ENCODE peak calls at places on chromosomes 4 and X, in ten cellular contexts. U, C, V, A, M, I, D, J, H and O are unnamed samples.

GRCh38 chr4:57355066-57355465 is 244.9 kb upstream of the IGFBP7 start:
- DNase-seq in U (no peak), C (no peak), V (no peak), A (no peak), M (no peak), I (no peak), D (no peak), J (no peak), H (no peak), O (peak; percentile 8)

GRCh38 chr4:156321203-156321602 is 367.5 kb upstream of the CTSO start:
- DNase-seq in U (peak; percentile 87), C (peak; percentile 92), V (no peak), A (no peak), M (peak; percentile 64), I (no peak), D (no peak), J (no peak), H (no peak), O (peak; percentile 89)

GRCh38 chrX:82230013-82230412 is 1028.1 kb downstream of the SH3BGRL start:
- DNase-seq in U (no peak), C (no peak), V (no peak), A (no peak), M (no peak), I (no peak), D (no peak), J (no peak), H (no peak), O (no peak)

GRCh38 chr4:153684182-153685073 is at the start of gene TLR2:
- DNase-seq in U (peak; percentile 9), C (peak; percentile 16), V (peak; percentile 73), A (peak; percentile 78), M (no peak), I (peak; percentile 69), D (peak; percentile 59), J (peak; percentile 99), H (no peak), O (peak; percentile 65)

GRCh38 chr4:133150643-133151300 is 1.7 kb downstream of the PCDH10 start:
- DNase-seq in U (peak; percentile 39), C (no peak), V (no peak), A (peak; percentile 55), M (no peak), I (no peak), D (no peak), J (peak; percentile 71), H (no peak), O (peak; percentile 23)

GRCh38 chr4:81166431-81166830 is 48.6 kb downstream of the PRKG2 start:
- DNase-seq in U (no peak), C (peak; percentile 69), V (no peak), A (no peak), M (no peak), I (no peak), D (no peak), J (no peak), H (no peak), O (no peak)

GRCh38 chrX:17596051-17596450 is 141.2 kb upstream of the SCML1 start:
- DNase-seq in U (no peak), C (peak; percentile 18), V (no peak), A (no peak), M (no peak), I (no peak), D (no peak), J (no peak), H (no peak), O (peak; percentile 52)

GRCh38 chr4:66097271-66097670 is 427.0 kb upstream of the EPHA5 start:
- DNase-seq in U (no peak), C (no peak), V (no peak), A (no peak), M (no peak), I (no peak), D (no peak), J (no peak), H (no peak), O (peak; percentile 2)

GRCh38 chr4:163680390-163681098 is 186.1 kb downstream of the TMA16 start:
- DNase-seq in U (no peak), C (no peak), V (no peak), A (no peak), M (no peak), I (no peak), D (no peak), J (no peak), H (no peak), O (no peak)

GRCh38 chr4:163679189-163679588 is 184.7 kb downstream of the TMA16 start:
- DNase-seq in U (no peak), C (peak; percentile 39), V (no peak), A (peak; percentile 18), M (no peak), I (no peak), D (no peak), J (no peak), H (no peak), O (peak; percentile 48)

DNA sequence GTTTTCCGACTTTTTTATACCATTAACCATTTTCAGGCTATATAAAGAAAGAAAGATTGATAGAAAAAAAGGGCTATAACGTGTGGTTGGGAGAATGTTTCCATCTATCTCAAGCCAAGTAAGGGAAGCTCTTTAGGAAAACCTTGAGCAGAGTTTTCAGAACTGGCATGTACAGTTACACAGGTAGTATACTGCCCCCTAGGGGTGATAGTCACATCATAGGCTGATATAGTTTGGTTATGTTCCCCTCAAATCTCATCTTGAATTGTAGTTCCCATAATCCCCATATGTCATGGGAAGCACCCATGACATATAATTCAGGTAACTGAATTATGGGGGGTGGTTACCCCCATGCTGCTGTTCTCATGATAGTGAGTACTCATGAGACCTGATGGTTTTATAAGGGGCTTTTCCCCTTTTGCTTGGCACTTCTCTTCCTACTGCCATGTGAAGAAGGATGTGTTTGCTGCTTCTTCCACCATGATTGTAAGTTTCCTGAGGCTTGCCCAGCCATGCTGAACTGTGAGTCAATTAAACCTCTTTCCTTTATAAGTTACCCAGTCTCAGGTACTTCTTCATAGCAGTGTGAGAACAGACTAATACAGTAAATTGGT is 186.8 kb downstream of the TMA16 start:
- DNase-seq in U (peak; percentile 24), C (peak; percentile 62), V (no peak), A (peak; percentile 78), M (no peak), I (peak; percentile 65), D (peak; percentile 22), J (no peak), H (no peak), O (peak; percentile 42)
- TF ChIP-seq CTCF in U (peak; percentile 26), C (peak; percentile 70), V (peak; percentile 49), A (peak; percentile 79), M (peak; percentile 54), I (no peak), D (no peak), J (peak; percentile 54), H (peak; percentile 23), O (peak; percentile 46)

GRCh38 chr4:182564966-182565365 is 321.8 kb downstream of the TENM3 start:
- DNase-seq in U (no peak), C (no peak), V (no peak), A (no peak), M (no peak), I (no peak), D (no peak), J (no peak), H (no peak), O (no peak)

GRCh38 chr4:182556576-182556975 is 313.4 kb downstream of the TENM3 start:
- DNase-seq in U (no peak), C (no peak), V (no peak), A (no peak), M (peak; percentile 38), I (no peak), D (no peak), J (no peak), H (no peak), O (no peak)

GRCh38 chr4:182562350-182562749 is 319.1 kb downstream of the TENM3 start:
- DNase-seq in U (no peak), C (no peak), V (no peak), A (no peak), M (no peak), I (no peak), D (no peak), J (no peak), H (no peak), O (no peak)

GRCh38 chr4:182555997-182556418 is 312.8 kb downstream of the TENM3 start:
- DNase-seq in U (peak; percentile 84), C (peak; percentile 73), V (no peak), A (peak; percentile 75), M (peak; percentile 85), I (no peak), D (peak; percentile 16), J (no peak), H (peak; percentile 20), O (peak; percentile 79)

DNA sequence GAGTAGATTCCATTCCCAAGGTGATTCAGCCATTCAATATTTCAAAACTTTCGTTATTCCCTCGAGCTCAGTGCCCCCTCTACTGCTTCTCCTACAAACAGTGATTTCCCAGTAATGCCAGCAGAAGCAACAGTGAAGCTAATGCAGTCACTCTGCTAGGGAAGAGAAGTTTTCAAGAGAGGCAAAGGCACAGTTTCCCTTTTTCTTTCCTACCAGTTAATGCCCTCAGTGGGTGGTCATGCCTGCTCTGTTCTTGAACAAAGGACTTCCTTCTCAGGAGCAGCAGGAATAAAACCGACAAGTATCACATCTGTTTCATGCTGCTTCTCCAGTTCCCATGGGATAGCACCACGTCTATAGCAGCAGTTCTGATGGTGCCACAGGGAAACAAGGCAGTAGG is 317.2 kb downstream of the TENM3 start:
- DNase-seq in U (no peak), C (no peak), V (no peak), A (peak; percentile 94), M (no peak), I (no peak), D (no peak), J (no peak), H (no peak), O (no peak)
- H3K4me3 ChIP-seq in U (no peak overlapping the region), C (no peak overlapping the region), V (no peak overlapping the region), A (peak overlapping the region; percentile 41), M (no peak overlapping the region), I (no peak overlapping the region), D (no peak overlapping the region), J (no peak overlapping the region), H (no peak overlapping the region), O (no peak overlapping the region)

DNA sequence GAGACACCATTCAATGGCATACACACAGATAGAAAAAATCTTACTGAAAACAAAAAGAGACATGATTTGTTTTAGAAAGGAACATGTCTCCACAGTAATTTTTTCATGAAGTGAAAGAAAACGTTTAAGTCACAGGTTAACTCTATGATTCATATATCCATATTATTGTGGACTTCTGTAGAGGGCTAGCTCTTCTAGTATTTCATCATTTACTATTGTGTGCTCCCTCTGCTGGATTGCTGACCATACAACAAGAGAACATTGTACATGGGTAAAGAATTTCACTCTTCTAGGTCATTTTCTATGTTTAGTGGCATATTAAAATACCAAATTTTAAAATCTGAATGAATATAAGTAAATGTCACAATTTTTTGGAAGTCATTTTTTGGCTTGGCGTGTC is 91.8 kb upstream of the POU3F4 start:
- DNase-seq in U (no peak), C (peak; percentile 0), V (no peak), A (peak; percentile 14), M (no peak), I (no peak), D (no peak), J (no peak), H (no peak), O (peak; percentile 14)
- TF ChIP-seq CTCF in U (no peak), C (peak; percentile 18), V (no peak), A (peak; percentile 50), M (no peak), I (no peak), D (no peak), J (peak; percentile 20), H (no peak), O (peak; percentile 17)

DNA sequence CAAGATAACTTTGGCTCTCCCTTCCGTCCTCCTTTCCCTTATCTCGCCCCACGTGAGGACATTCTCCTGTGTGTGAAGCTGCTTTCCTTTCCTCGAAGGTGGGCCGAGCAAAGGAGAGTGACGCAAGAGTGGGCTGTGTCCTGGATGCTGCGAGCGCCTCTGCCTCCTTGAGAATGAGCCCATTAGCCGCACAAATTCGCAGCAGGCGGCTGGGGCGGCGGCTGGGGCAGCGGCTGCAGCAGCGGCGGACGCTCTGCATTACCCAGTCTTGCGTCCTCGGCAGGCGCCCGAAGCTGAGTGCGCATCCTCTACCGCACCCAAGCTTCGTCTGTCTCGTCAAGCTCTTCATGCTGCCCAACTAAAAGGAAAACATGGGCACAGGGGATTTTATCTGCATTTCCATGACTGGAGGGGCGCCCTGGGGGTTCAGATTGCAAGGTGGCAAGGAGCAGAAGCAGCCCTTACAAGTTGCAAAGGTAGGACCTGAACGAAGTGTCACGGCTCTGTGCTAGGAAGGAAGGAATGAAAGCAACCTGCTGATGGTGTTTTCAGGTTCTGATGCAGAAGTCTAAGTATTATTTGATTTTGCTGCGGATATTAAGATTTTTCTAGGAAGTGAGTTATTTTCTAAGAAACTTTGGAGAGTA is at the start of gene SYNPO2:
- DNase-seq in U (peak; percentile 92), C (peak; percentile 81), V (peak; percentile 72), A (peak; percentile 89), M (peak; percentile 54), I (peak; percentile 47), D (peak; percentile 69), J (peak; percentile 87), H (no peak), O (peak; percentile 77)
- H3K4me3 ChIP-seq in U (peak within 1 kb of the TSS; percentile 67), C (peak within 1 kb of the TSS; percentile 52), V (peak within 1 kb of the TSS; percentile 38), A (peak within 1 kb of the TSS; percentile 51), M (peak within 1 kb of the TSS; percentile 67), I (peak within 1 kb of the TSS; percentile 7), D (peak within 1 kb of the TSS; percentile 5), J (peak within 1 kb of the TSS; percentile 23), H (peak within 1 kb of the TSS; percentile 54), O (peak within 1 kb of the TSS; percentile 47)